ENCODE peak calls at places on chromosome 5, in six cellular contexts. P is fibroblast of villous mesenchyme, J is spleen, H is AG09309, I is tibial artery, U is OCI-LY7. X is an unnamed sample.

GRCh38 chr5:149397530-149397929 is 18.4 kb upstream of the IL17B start:
- DNase-seq in I (no peak), H (peak; percentile 98), P (peak; percentile 99), U (no peak), J (no peak), X (peak; percentile 99)

GRCh38 chr5:31844615-31845345 is 205.8 kb downstream of the PDZD2 start:
- DNase-seq in J (no peak), H (no peak), U (no peak), P (no peak), I (no peak), X (no peak)

GRCh38 chr5:150122158-150122510 is 33.5 kb downstream of the PDGFRB start:
- DNase-seq in J (peak; percentile 79), H (no peak), P (no peak), U (peak; percentile 24), I (peak; percentile 20), X (no peak)

GRCh38 chr5:108801301-108801700 is 53.6 kb downstream of the FER start:
- DNase-seq in I (no peak), J (no peak), P (no peak), U (no peak), H (no peak), X (no peak)

GRCh38 chr5:142800776-142801494 is 30.8 kb downstream of the ARHGAP26 start:
- DNase-seq in J (no peak), U (peak; percentile 85), I (no peak), H (no peak), P (no peak), X (no peak)

GRCh38 chr5:176658007-176658599 is 10.8 kb downstream of the TSPAN17 start:
- DNase-seq in J (peak; percentile 92), U (peak; percentile 75), I (peak; percentile 82), P (peak; percentile 61), H (peak; percentile 8), X (peak; percentile 68)

GRCh38 chr5:140017397-140018095 is 25.6 kb downstream of the NRG2 start:
- DNase-seq in P (no peak), U (no peak), J (no peak), H (no peak), I (no peak), X (no peak)

GRCh38 chr5:129511291-129511690 is 51.2 kb downstream of the ADAMTS19 start:
- DNase-seq in P (peak; percentile 22), H (no peak), J (no peak), I (no peak), U (no peak), X (peak; percentile 17)

GRCh38 chr5:123670981-123671557 is 159.1 kb downstream of the CSNK1G3 start:
- DNase-seq in J (no peak), U (peak; percentile 65), P (peak; percentile 54), I (peak; percentile 48), H (no peak), X (peak; percentile 57)

GRCh38 chr5:23389543-23390215 is 117.7 kb upstream of the PRDM9 start:
- DNase-seq in I (no peak), J (no peak), P (no peak), H (no peak), U (no peak), X (no peak)

GRCh38 chr5:218457-219289 is 553 bp downstream of the SDHA start:
- DNase-seq in P (peak; percentile 27), U (peak; percentile 45), I (peak; percentile 41), H (no peak), J (peak; percentile 91), X (no peak)

GRCh38 chr5:33482335-33482734 is 41.6 kb downstream of the TARS1 start:
- DNase-seq in J (no peak), H (no peak), P (no peak), U (no peak), I (no peak), X (no peak)

GRCh38 chr5:175718401-175719108 is 60.7 kb downstream of the HRH2 start:
- DNase-seq in U (peak; percentile 27), I (peak; percentile 45), H (no peak), P (peak; percentile 24), J (no peak), X (no peak)

GRCh38 chr5:122192477-122192876 is 63.1 kb downstream of the ZNF474 start:
- DNase-seq in U (no peak), I (no peak), P (no peak), H (no peak), J (no peak), X (no peak)

GRCh38 chr5:37836173-37837100 is 3.4 kb downstream of the GDNF start:
- DNase-seq in U (no peak), H (no peak), I (no peak), J (no peak), P (peak; percentile 40), X (peak; percentile 42)

GRCh38 chr5:32909207-32909606 is 198.1 kb downstream of the NPR3 start:
- DNase-seq in I (no peak), U (no peak), H (peak; percentile 52), P (peak; percentile 38), J (no peak), X (peak; percentile 12)

GRCh38 chr5:54401515-54401914 is 54.0 kb upstream of the HSPB3 start:
- DNase-seq in P (no peak), H (no peak), I (no peak), J (no peak), U (peak; percentile 16), X (no peak)

GRCh38 chr5:80437326-80437725 is 29.5 kb downstream of the ZFYVE16 start:
- DNase-seq in J (no peak), U (peak; percentile 7), I (no peak), H (no peak), P (no peak), X (no peak)

GRCh38 chr5:76782444-76782843 is 36.4 kb upstream of the F2RL1 start:
- DNase-seq in P (no peak), H (no peak), U (no peak), J (no peak), I (no peak), X (peak; percentile 22)

DNA sequence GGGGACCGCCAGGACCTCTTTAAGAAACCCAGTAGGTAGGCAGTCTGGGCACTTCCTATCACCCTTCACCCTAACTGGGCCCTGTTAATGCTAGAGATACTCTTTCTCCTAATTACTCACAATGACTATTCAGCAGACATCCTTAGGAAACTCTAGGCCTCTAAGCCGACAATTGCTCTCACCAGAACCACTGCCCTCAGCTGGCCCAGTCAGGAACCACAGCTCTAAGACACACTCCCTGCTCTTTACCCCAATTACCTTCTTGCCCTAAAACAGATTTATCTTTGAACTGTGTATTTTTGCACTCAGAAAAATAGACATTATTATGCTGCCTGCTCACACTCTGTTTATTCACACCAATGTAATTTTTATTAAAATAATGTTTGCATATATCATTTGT is 432.6 kb upstream of the SLC30A5 start:
- DNase-seq in I (no peak), P (no peak), J (no peak), U (peak; percentile 13), H (no peak), X (peak; percentile 58)
- TF ChIP-seq CTCF in I (peak; percentile 30), P (peak; percentile 47), J (peak; percentile 27), U (peak; percentile 69), H (peak; percentile 54), X (peak; percentile 54)

DNA sequence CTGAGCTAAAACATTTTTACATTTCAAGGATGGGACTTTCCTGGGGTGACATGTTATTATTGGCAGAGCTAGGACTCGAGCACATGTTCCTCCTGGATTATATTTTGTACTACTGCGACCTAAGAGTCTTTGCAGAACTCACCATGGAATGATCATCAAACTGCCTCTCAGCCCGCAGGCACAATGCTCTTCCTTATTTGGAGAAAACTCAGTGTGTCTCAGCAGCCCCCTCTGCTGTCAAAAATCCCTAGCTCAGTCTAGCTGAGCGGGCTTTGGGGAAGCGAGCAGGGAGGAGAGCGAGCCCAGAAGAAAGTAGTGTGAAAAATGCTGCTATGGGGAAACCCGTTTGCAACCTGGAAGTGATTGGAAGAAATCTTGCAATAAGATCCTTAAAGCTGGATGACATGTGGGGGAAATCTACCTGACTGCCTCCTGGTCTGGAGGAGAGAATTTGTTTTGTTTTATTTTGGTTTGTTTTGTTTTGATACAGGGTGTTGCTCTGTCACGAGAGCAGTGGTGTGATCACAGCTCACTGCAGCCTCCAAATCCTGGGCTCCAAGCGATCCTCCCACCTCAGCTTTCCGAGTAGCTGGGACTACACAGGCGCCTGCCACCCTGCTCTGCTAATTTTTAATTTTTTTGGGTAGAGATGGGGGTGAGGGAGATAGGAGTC is 89.9 kb upstream of the CLINT1 start:
- DNase-seq in I (peak; percentile 94), U (peak; percentile 93), J (peak; percentile 86), H (peak; percentile 80), P (peak; percentile 95), X (peak; percentile 90)
- H3K4me3 ChIP-seq in I (no peak overlapping the region), U (peak overlapping the region; percentile 17), J (no peak overlapping the region), H (no peak overlapping the region), P (peak overlapping the region; percentile 32), X (no peak overlapping the region)

GRCh38 chr5:141223112-141223783 is at the start of gene PCDHB14:
- DNase-seq in U (peak; percentile 34), H (peak; percentile 16), J (no peak), I (no peak), P (peak; percentile 27), X (peak; percentile 22)
- TF ChIP-seq CTCF in U (peak; percentile 73), H (peak; percentile 41), J (no peak), I (no peak), P (peak; percentile 25), X (no peak)

DNA sequence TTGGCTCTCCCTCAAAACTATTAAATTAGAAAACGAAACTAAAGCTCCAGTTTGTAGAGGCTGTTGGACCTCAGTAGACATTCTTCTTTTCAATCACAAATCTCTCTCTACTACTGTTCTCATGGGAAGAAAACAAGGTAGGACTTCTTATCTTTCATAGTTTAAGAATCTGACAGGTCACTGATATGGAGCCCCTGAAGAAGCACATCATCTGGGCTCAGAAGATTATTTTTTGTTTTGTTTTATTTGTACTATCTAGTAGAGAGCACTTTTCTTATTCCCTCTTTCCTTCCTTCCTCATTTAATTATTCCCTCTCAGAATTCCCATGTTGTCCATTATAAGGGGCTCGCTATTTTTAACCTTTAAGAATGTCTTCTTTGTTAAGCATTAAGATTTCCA is 26.3 kb downstream of the STARD4 start:
- DNase-seq in J (no peak), I (no peak), U (no peak), H (no peak), P (peak; percentile 24), X (no peak)
- H3K4me3 ChIP-seq in J (no peak overlapping the region), I (no peak overlapping the region), U (no peak overlapping the region), H (no peak overlapping the region), P (no peak overlapping the region), X (no peak overlapping the region)

GRCh38 chr5:133404724-133405123 is 207.6 kb downstream of the FSTL4 start:
- DNase-seq in I (no peak), J (no peak), H (no peak), U (no peak), P (no peak), X (peak; percentile 22)
- TF ChIP-seq CTCF in I (no peak), J (no peak), H (no peak), U (peak; percentile 37), P (peak; percentile 4), X (peak; percentile 3)

DNA sequence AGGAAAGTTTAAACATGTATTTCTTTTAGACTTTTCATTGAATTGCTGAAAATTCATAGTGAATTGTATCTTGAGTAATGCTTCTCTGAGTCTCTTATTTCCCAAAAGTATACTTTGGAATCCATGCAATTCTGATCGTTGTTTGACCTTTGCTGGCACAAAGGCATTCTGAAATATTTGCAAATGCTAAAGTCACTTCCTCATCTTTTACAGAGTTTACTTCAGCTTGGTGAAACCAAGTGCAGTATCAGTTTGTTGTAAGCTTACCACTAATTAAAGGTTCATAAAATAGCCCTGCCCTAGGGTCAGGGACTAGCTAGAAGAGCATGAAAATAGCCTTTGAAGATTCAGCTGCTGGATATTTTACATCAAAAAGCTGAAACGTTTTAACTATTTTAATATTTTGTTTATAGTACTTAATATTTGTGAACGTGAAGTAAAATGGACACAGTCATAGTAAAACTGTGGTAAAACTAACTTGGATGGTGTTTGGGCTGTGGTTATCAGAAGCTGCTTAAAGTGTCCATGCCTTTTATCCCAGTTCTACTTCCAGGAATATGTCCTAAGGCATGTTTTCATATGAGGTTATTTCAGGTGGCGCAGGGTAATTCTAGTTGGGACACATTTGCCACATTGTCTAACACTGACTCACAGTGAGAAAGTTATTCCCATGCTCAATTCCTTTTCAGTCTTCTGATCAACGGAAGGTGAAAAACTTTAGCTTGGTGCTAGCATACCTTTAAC is 45.3 kb downstream of the SLC22A5 start:
- DNase-seq in U (no peak), P (peak; percentile 55), H (no peak), I (no peak), J (no peak), X (peak; percentile 59)
- H3K4me3 ChIP-seq in U (peak overlapping the region; percentile 26), P (no peak overlapping the region), H (no peak overlapping the region), I (no peak overlapping the region), J (no peak overlapping the region), X (no peak overlapping the region)

X was measured in fibroblast of mammary gland.